ENCODE peak calls at places on chromosomes 16 and 17, in nine cellular contexts. T is A549, H is sigmoid colon, Q is body of pancreas, R is transverse colon, C is right lobe of liver, W is spleen, O is tibial nerve, K is adrenal gland. I is an unnamed sample.

GRCh38 chr16:55384848-55385247 is 60.8 kb downstream of the IRX6 start:
- DNase-seq in R (no peak), H (no peak), C (no peak), O (no peak), W (no peak), Q (no peak), K (no peak), T (no peak), I (no peak)

GRCh38 chr17:78977992-78978973 is 1.4 kb downstream of the LGALS3BP start:
- DNase-seq in W (no peak), Q (peak; percentile 39), T (no peak), O (no peak), C (no peak), H (no peak), K (peak; percentile 70), R (no peak), I (no peak)

GRCh38 chr16:86768231-86768791 is 190.0 kb downstream of the FOXL1 start:
- DNase-seq in K (no peak), W (no peak), R (no peak), O (no peak), Q (no peak), T (no peak), H (no peak), C (no peak), I (no peak)

GRCh38 chr17:60311186-60311585 is 80.7 kb downstream of the USP32 start:
- DNase-seq in T (no peak), Q (no peak), K (no peak), O (no peak), R (no peak), C (no peak), H (no peak), W (no peak), I (no peak)

GRCh38 chr17:17750881-17751280 is 69.6 kb downstream of the RAI1 start:
- DNase-seq in C (no peak), O (no peak), K (no peak), T (no peak), Q (no peak), R (peak; percentile 29), H (no peak), W (peak; percentile 84), I (no peak)

GRCh38 chr17:8101721-8102120 is 14.2 kb upstream of the ALOX12B start:
- DNase-seq in C (no peak), O (no peak), W (no peak), T (no peak), H (peak; percentile 40), R (no peak), Q (no peak), K (no peak), I (no peak)

GRCh38 chr16:73015612-73016487 is 32.1 kb downstream of the ZFHX3 start:
- DNase-seq in H (peak; percentile 64), T (peak; percentile 37), Q (peak; percentile 91), R (peak; percentile 14), K (no peak), C (peak; percentile 92), O (no peak), W (no peak), I (no peak)

GRCh38 chr16:28905800-28906372 is 19.2 kb downstream of the RABEP2 start:
- DNase-seq in T (no peak), R (no peak), O (no peak), W (no peak), K (no peak), C (no peak), Q (no peak), H (no peak), I (no peak)

GRCh38 chr16:70652322-70652721 is 6.0 kb downstream of the IL34 start:
- DNase-seq in K (no peak), H (no peak), O (no peak), Q (no peak), W (no peak), C (no peak), T (no peak), R (no peak), I (no peak)

GRCh38 chr16:11556945-11557720 is 29.6 kb downstream of the LITAF start:
- DNase-seq in O (no peak), T (no peak), Q (no peak), K (no peak), C (peak; percentile 11), W (peak; percentile 51), R (no peak), H (no peak), I (no peak)

GRCh38 chr17:29078183-29079045 is 35.5 kb downstream of the PIPOX start:
- DNase-seq in C (no peak), O (no peak), W (no peak), R (no peak), Q (no peak), H (no peak), T (no peak), K (peak; percentile 30), I (no peak)

GRCh38 chr17:8314797-8315739 is 5.0 kb downstream of the ARHGEF15 start:
- DNase-seq in T (no peak), R (no peak), H (no peak), K (no peak), W (no peak), O (no peak), Q (peak; percentile 40), C (no peak), I (no peak)

GRCh38 chr16:30972872-30973271 is 12.1 kb upstream of the HSD3B7 start:
- DNase-seq in W (no peak), Q (no peak), R (no peak), K (no peak), O (no peak), T (peak; percentile 39), H (no peak), C (no peak), I (no peak)

GRCh38 chr16:30967795-30968194 is 10.2 kb downstream of the SETD1A start:
- DNase-seq in R (no peak), O (no peak), W (no peak), K (no peak), H (no peak), Q (no peak), T (no peak), C (no peak), I (no peak)

GRCh38 chr16:30966033-30966619 is 8.6 kb downstream of the SETD1A start:
- DNase-seq in W (no peak), H (no peak), K (no peak), R (no peak), C (no peak), Q (no peak), O (no peak), T (no peak), I (no peak)

GRCh38 chr16:30971298-30971697 is 13.7 kb upstream of the HSD3B7 start:
- DNase-seq in O (no peak), C (no peak), T (no peak), Q (no peak), R (no peak), K (no peak), W (no peak), H (no peak), I (no peak)

GRCh38 chr16:30969246-30969842 is 11.8 kb downstream of the SETD1A start:
- DNase-seq in H (no peak), C (no peak), O (no peak), Q (no peak), W (no peak), T (no peak), K (no peak), R (no peak), I (no peak)
- TF ChIP-seq POLR2A in H (no peak), C (no peak), O (no peak), Q (no peak), W (no peak), T (no peak), K (no peak), R (no peak), I (no peak)

GRCh38 chr17:82244413-82245140 is 15.7 kb downstream of the SLC16A3 start:
- DNase-seq in O (no peak), H (peak; percentile 69), R (peak; percentile 34), T (peak; percentile 69), K (no peak), W (peak; percentile 77), C (no peak), Q (no peak), I (peak; percentile 69)

GRCh38 chr17:82243648-82244412 is 15.0 kb downstream of the SLC16A3 start:
- DNase-seq in R (no peak), H (peak; percentile 53), Q (no peak), W (no peak), T (no peak), C (no peak), O (no peak), K (no peak), I (no peak)

GRCh38 chr17:82246040-82246364 is 17.2 kb downstream of the SLC16A3 start:
- DNase-seq in Q (no peak), K (no peak), W (no peak), T (no peak), H (peak; percentile 59), C (no peak), R (no peak), O (no peak), I (no peak)

GRCh38 chr17:82246365-82247174 is 17.7 kb downstream of the SLC16A3 start:
- DNase-seq in W (peak; percentile 76), R (peak; percentile 35), O (no peak), K (peak; percentile 81), H (no peak), T (peak; percentile 79), Q (no peak), C (no peak), I (peak; percentile 57)

GRCh38 chr17:82245144-82246039 is 16.6 kb downstream of the SLC16A3 start:
- DNase-seq in C (no peak), Q (no peak), H (peak; percentile 73), T (no peak), K (no peak), R (no peak), O (no peak), W (peak; percentile 77), I (no peak)
- TF ChIP-seq CTCF in C (no peak), Q (no peak), H (no peak), T (no peak), K (no peak), R (no peak), O (no peak), W (no peak), I (no peak)

GRCh38 chr16:88549671-88550643 is 20.2 kb upstream of the ZC3H18 start:
- DNase-seq in O (no peak), T (no peak), C (no peak), W (peak; percentile 89), R (no peak), H (no peak), K (no peak), Q (no peak), I (no peak)
- H3K4me1 ChIP-seq in O (peaks cover 3% of the 10 kb centered on the region), T (no peaks in the 10 kb centered on the region), C (no peaks in the 10 kb centered on the region), W (peaks cover 54% of the 10 kb centered on the region), R (no peaks in the 10 kb centered on the region), H (no peaks in the 10 kb centered on the region), K (no peaks in the 10 kb centered on the region), Q (no peaks in the 10 kb centered on the region), I (no peaks in the 10 kb centered on the region)

DNA sequence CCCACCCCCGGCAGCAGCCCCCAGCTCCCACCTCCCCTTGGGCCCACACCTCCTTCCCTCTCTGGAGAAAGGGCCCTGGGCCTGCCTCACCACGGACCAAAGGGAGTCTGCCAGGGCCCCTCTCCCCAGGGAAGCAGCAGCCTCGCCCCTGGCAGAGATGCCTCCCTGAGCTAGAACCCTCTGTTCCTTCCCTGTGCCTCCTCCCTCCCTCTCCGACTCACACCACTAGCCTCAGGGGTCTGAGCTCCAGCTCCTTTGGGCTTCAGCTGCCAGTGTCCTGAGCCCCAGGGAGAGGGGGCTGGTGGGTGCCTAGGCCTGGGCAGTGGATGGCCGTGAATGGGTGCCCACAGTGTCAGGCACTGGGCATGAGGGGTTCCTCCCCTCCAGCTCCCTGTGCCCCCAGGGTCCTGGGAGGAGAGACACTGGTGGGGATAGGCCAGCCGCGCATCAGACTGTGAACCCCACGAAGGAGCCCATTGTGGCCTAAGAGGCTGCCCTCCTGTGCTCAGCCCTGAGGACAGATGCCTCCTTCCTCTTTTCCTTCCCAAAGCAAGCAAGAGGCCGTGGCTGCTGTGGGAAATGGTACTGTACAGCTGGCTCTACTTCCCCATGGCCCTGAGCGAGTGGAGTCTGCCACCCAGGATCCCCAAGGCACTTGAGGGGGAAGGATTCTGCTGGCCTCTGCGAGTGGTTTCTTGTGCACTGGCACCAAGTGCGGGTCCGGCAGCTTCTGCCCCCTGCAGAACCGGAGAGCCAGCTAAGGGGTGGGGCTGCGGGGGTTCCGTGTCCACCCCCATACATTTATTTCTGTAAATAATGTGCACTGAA is 20.7 kb downstream of the MMP15 start:
- DNase-seq in T (no peak), Q (no peak), W (no peak), R (no peak), K (no peak), C (no peak), H (no peak), O (no peak), I (no peak)
- TF ChIP-seq POLR2A in T (no peak), Q (no peak), W (no peak), R (no peak), K (no peak), C (no peak), H (no peak), O (no peak), I (no peak)

I was measured in uterus.